ENCODE peak calls at places on chromosome 17, in eight cellular contexts. M, W, O, D, U, H, E and L are unnamed samples.

GRCh38 chr17:11142231-11142630 is 98.8 kb upstream of the SHISA6 start:
- DNase-seq in M (no peak), W (no peak), O (no peak), D (no peak), U (no peak), H (no peak), E (no peak), L (no peak)

GRCh38 chr17:49554694-49555494 is 20.8 kb upstream of the NXPH3 start:
- DNase-seq in M (no peak), W (no peak), O (no peak), D (no peak), U (no peak), H (no peak), E (peak; percentile 84), L (no peak)

GRCh38 chr17:7238418-7239090 is 703 bp downstream of the PHF23 start:
- DNase-seq in M (no peak), W (no peak), O (peak; percentile 47), D (peak; percentile 51), U (no peak), H (peak; percentile 76), E (no peak), L (peak; percentile 41)

GRCh38 chr17:80270836-80271235 is 10.2 kb downstream of the RNF213 start:
- DNase-seq in M (peak; percentile 82), W (peak; percentile 22), O (peak; percentile 52), D (peak; percentile 60), U (peak; percentile 12), H (no peak), E (no peak), L (peak; percentile 65)

GRCh38 chr17:78110363-78111011 is 18.1 kb downstream of the TMC6 start:
- DNase-seq in M (no peak), W (no peak), O (no peak), D (no peak), U (no peak), H (no peak), E (no peak), L (no peak)

GRCh38 chr17:80477647-80478478 is 1.5 kb upstream of the NPTX1 start:
- DNase-seq in M (peak; percentile 72), W (no peak), O (peak; percentile 51), D (no peak), U (no peak), H (peak; percentile 10), E (no peak), L (peak; percentile 79)

GRCh38 chr17:35683588-35683987 is 47.9 kb upstream of the RASL10B start:
- DNase-seq in M (no peak), W (no peak), O (no peak), D (no peak), U (no peak), H (no peak), E (no peak), L (no peak)

GRCh38 chr17:17983376-17983775 is 10.7 kb downstream of the DRC3 start:
- DNase-seq in M (no peak), W (no peak), O (no peak), D (no peak), U (no peak), H (no peak), E (no peak), L (no peak)

GRCh38 chr17:50533720-50534148 is 1.2 kb downstream of the EPN3 start:
- DNase-seq in M (no peak), W (peak; percentile 44), O (no peak), D (no peak), U (no peak), H (no peak), E (no peak), L (no peak)

GRCh38 chr17:50900383-50900892 is 34.3 kb upstream of the TOB1 start:
- DNase-seq in M (no peak), W (no peak), O (no peak), D (no peak), U (no peak), H (no peak), E (no peak), L (no peak)

GRCh38 chr17:19753661-19754463 is 5.8 kb upstream of the ALDH3A1 start:
- DNase-seq in M (no peak), W (peak; percentile 13), O (no peak), D (no peak), U (no peak), H (peak; percentile 59), E (no peak), L (no peak)

GRCh38 chr17:33962857-33963655 is 292.0 kb upstream of the CCL2 start:
- DNase-seq in M (no peak), W (no peak), O (no peak), D (no peak), U (no peak), H (no peak), E (no peak), L (no peak)

GRCh38 chr17:50908140-50908859 is 42.1 kb upstream of the TOB1 start:
- DNase-seq in M (no peak), W (no peak), O (no peak), D (no peak), U (no peak), H (no peak), E (no peak), L (no peak)

GRCh38 chr17:80263253-80264047 is 2.8 kb downstream of the RNF213 start:
- DNase-seq in M (no peak), W (peak; percentile 24), O (peak; percentile 89), D (peak; percentile 87), U (peak; percentile 58), H (peak; percentile 46), E (peak; percentile 96), L (peak; percentile 69)

GRCh38 chr17:73595068-73595865 is 49.0 kb downstream of the SDK2 start:
- DNase-seq in M (peak; percentile 85), W (peak; percentile 59), O (peak; percentile 56), D (no peak), U (no peak), H (peak; percentile 8), E (no peak), L (no peak)

GRCh38 chr17:80837711-80838110 is 153.9 kb upstream of the CHMP6 start:
- DNase-seq in M (no peak), W (no peak), O (no peak), D (no peak), U (no peak), H (no peak), E (no peak), L (no peak)

GRCh38 chr17:77728871-77729270 is 229.6 kb upstream of the TNRC6C start:
- DNase-seq in M (no peak), W (no peak), O (no peak), D (no peak), U (no peak), H (no peak), E (peak; percentile 63), L (no peak)

GRCh38 chr17:72972263-72972951 is 120.1 kb downstream of the SLC39A11 start:
- DNase-seq in M (no peak), W (no peak), O (no peak), D (no peak), U (no peak), H (no peak), E (no peak), L (peak; percentile 92)

GRCh38 chr17:47297661-47298400 is 25.9 kb upstream of the EFCAB13 start:
- DNase-seq in M (no peak), W (no peak), O (no peak), D (no peak), U (no peak), H (no peak), E (no peak), L (no peak)

GRCh38 chr17:10628756-10629155 is 28.4 kb downstream of the MYH3 start:
- DNase-seq in M (peak; percentile 66), W (no peak), O (peak; percentile 21), D (no peak), U (no peak), H (no peak), E (no peak), L (no peak)

GRCh38 chr17:2547176-2547575 is 35.5 kb upstream of the METTL16 start:
- DNase-seq in M (no peak), W (peak; percentile 10), O (no peak), D (no peak), U (no peak), H (no peak), E (no peak), L (no peak)

GRCh38 chr17:79818026-79818758 is 21.0 kb downstream of the CBX4 start:
- DNase-seq in M (no peak), W (peak; percentile 60), O (no peak), D (no peak), U (no peak), H (no peak), E (no peak), L (no peak)

GRCh38 chr17:10360578-10360977 is 12.2 kb downstream of the MYH13 start:
- DNase-seq in M (no peak), W (no peak), O (no peak), D (no peak), U (no peak), H (no peak), E (no peak), L (no peak)